ENCODE peak calls at places on chromosomes 4 and X, in ten cellular contexts. O is activated CD4-positive, alpha-beta T cell treated with anti-CD3 and anti-CD28 coated beads, Interleukin-2, amount 50 U/mL, for 1 hour; X is ELF-1; L is KG1; N is thyroid gland; V is cardiac fibroblast; Z is fibroblast of the aortic adventitia; C is stomach; Y is AG20443; E is GM23338. U is an unnamed sample.

GRCh38 chr4:244471-244870 is 60.8 kb downstream of the ZNF732 start:
- DNase-seq in O (peak), X (peak), L (peak), N (peak), V (peak), Z (peak), C (peak), Y (peak), E (peak), U (no peak)

GRCh38 chr4:173317003-173317402 is 17.2 kb downstream of the HMGB2 start:
- DNase-seq in O (no peak), X (peak), L (no peak), N (no peak), V (no peak), Z (no peak), C (no peak), Y (no peak), E (peak), U (no peak)

GRCh38 chr4:185847352-185848078 is 35.5 kb upstream of the SORBS2 start:
- DNase-seq in O (no peak), X (peak), L (no peak), N (no peak), V (peak), Z (peak), C (no peak), Y (peak), E (peak), U (peak)

GRCh38 chrX:23373129-23373804 is 38.6 kb downstream of the PTCHD1 start:
- DNase-seq in O (no peak), X (no peak), L (no peak), N (peak), V (peak), Z (peak), C (no peak), Y (peak), E (no peak), U (peak)

GRCh38 chrX:11445540-11445939 is 152.3 kb downstream of the AMELX start:
- DNase-seq in O (no peak), X (no peak), L (no peak), N (no peak), V (no peak), Z (no peak), C (no peak), Y (no peak), E (no peak), U (no peak)

GRCh38 chr4:87574996-87575395 is 33.3 kb upstream of the DSPP start:
- DNase-seq in O (no peak), X (no peak), L (no peak), N (no peak), V (no peak), Z (peak), C (no peak), Y (peak), E (no peak), U (no peak)

GRCh38 chrX:78945186-78945912 is at the start of gene P2RY10:
- DNase-seq in O (peak), X (no peak), L (peak), N (no peak), V (no peak), Z (no peak), C (no peak), Y (no peak), E (no peak), U (no peak)

GRCh38 chr4:122045533-122045932 is 93.7 kb upstream of the TRPC3 start:
- DNase-seq in O (no peak), X (no peak), L (no peak), N (peak), V (peak), Z (peak), C (no peak), Y (peak), E (no peak), U (peak)

GRCh38 chrX:154751669-154752271 is 893 bp upstream of the GAB3 start:
- DNase-seq in O (no peak), X (no peak), L (no peak), N (peak), V (no peak), Z (no peak), C (no peak), Y (no peak), E (no peak), U (no peak)

GRCh38 chr4:48058620-48059530 is 42.3 kb downstream of the NIPAL1 start:
- DNase-seq in O (no peak), X (no peak), L (no peak), N (no peak), V (no peak), Z (no peak), C (no peak), Y (no peak), E (no peak), U (no peak)

GRCh38 chrX:133444196-133444595 is 28.9 kb upstream of the GPC4 start:
- DNase-seq in O (no peak), X (no peak), L (no peak), N (no peak), V (no peak), Z (peak), C (no peak), Y (no peak), E (no peak), U (no peak)

GRCh38 chrX:54042609-54043010 is 1.7 kb downstream of the PHF8 start:
- DNase-seq in O (peak), X (peak), L (peak), N (peak), V (peak), Z (peak), C (no peak), Y (peak), E (peak), U (peak)

GRCh38 chrX:40418413-40419195 is 162.2 kb upstream of the ATP6AP2 start:
- DNase-seq in O (no peak), X (peak), L (peak), N (peak), V (no peak), Z (no peak), C (no peak), Y (no peak), E (no peak), U (peak)

GRCh38 chr4:15003891-15004700 is 1.8 kb downstream of the CPEB2 start:
- DNase-seq in O (peak), X (peak), L (no peak), N (peak), V (no peak), Z (no peak), C (peak), Y (peak), E (peak), U (peak)

GRCh38 chrX:48648299-48648698 is 35.3 kb upstream of the WAS start:
- DNase-seq in O (peak), X (peak), L (no peak), N (peak), V (peak), Z (peak), C (peak), Y (peak), E (peak), U (peak)

GRCh38 chrX:103540145-103540544 is 20.9 kb upstream of the RAB40A start:
- DNase-seq in O (no peak), X (no peak), L (no peak), N (no peak), V (peak), Z (peak), C (no peak), Y (no peak), E (no peak), U (no peak)

GRCh38 chr4:4457803-4458550 is 71.1 kb downstream of the NSG1 start:
- DNase-seq in O (no peak), X (no peak), L (no peak), N (no peak), V (peak), Z (no peak), C (no peak), Y (peak), E (peak), U (no peak)

GRCh38 chr4:75849459-75849858 is 52.8 kb downstream of the PPEF2 start:
- DNase-seq in O (no peak), X (peak), L (no peak), N (no peak), V (peak), Z (no peak), C (no peak), Y (no peak), E (peak), U (no peak)

GRCh38 chr4:183758735-183759447 is 99.8 kb downstream of the TRAPPC11 start:
- DNase-seq in O (no peak), X (no peak), L (no peak), N (no peak), V (peak), Z (no peak), C (no peak), Y (no peak), E (peak), U (no peak)

GRCh38 chr4:116197317-116197809 is 888.0 kb downstream of the TRAM1L1 start:
- DNase-seq in O (no peak), X (no peak), L (no peak), N (no peak), V (no peak), Z (no peak), C (no peak), Y (no peak), E (no peak), U (no peak)

GRCh38 chr4:166680801-166681200 is 553.5 kb downstream of the SPOCK3 start:
- DNase-seq in O (no peak), X (peak), L (no peak), N (no peak), V (no peak), Z (no peak), C (no peak), Y (no peak), E (no peak), U (no peak)

GRCh38 chr4:171718069-171718468 is 95.1 kb upstream of the GALNTL6 start:
- DNase-seq in O (no peak), X (no peak), L (no peak), N (no peak), V (no peak), Z (no peak), C (no peak), Y (no peak), E (no peak), U (no peak)

GRCh38 chrX:146264763-146265375 is 447.2 kb downstream of the SLITRK2 start:
- DNase-seq in O (no peak), X (no peak), L (no peak), N (no peak), V (no peak), Z (no peak), C (no peak), Y (no peak), E (peak), U (no peak)

GRCh38 chr4:144646523-144647094 is 653 bp downstream of the HHIP start:
- DNase-seq in O (no peak), X (peak), L (no peak), N (no peak), V (peak), Z (peak), C (no peak), Y (peak), E (peak), U (no peak)

GRCh38 chr4:147480891-147481576 is at the start of gene EDNRA:
- DNase-seq in O (no peak), X (peak), L (no peak), N (peak), V (peak), Z (peak), C (no peak), Y (peak), E (peak), U (peak)

GRCh38 chr4:37737456-37737855 is 51.3 kb upstream of the RELL1 start:
- DNase-seq in O (no peak), X (no peak), L (no peak), N (no peak), V (peak), Z (peak), C (no peak), Y (no peak), E (no peak), U (peak)

GRCh38 chr4:137307806-137308205 is 224.5 kb downstream of the PCDH18 start:
- DNase-seq in O (no peak), X (no peak), L (no peak), N (peak), V (peak), Z (peak), C (no peak), Y (peak), E (no peak), U (peak)

GRCh38 chrX:53223955-53224859 is 800 bp downstream of the KDM5C start:
- DNase-seq in O (peak), X (no peak), L (no peak), N (peak), V (peak), Z (peak), C (no peak), Y (peak), E (peak), U (peak)

GRCh38 chr4:99715286-99715685 is 57.7 kb upstream of the C4orf54 start:
- DNase-seq in O (no peak), X (no peak), L (no peak), N (no peak), V (no peak), Z (no peak), C (no peak), Y (no peak), E (no peak), U (no peak)

GRCh38 chr4:28167411-28167810 is 1306.8 kb downstream of the STIM2 start:
- DNase-seq in O (no peak), X (peak), L (no peak), N (no peak), V (no peak), Z (no peak), C (peak), Y (no peak), E (no peak), U (no peak)